ENCODE peak calls at places on chromosomes 11 and 22, in seven cellular contexts. Q is heart right ventricle, G is body of pancreas, F is BJ, C is bronchial epithelial cell, P is mucosa of descending colon, I is cardiac muscle cell. D is an unnamed sample.

GRCh38 chr22:36764641-36765040 is 11.3 kb downstream of the IFT27 start:
- DNase-seq in P (no peak), Q (no peak), C (no peak), G (no peak), F (no peak), I (no peak), D (no peak)

GRCh38 chr11:98601181-98601773 is 419.5 kb upstream of the CNTN5 start:
- DNase-seq in F (no peak), I (no peak), C (no peak), Q (peak), G (no peak), P (no peak), D (no peak)

GRCh38 chr11:36365937-36366336 is 69.8 kb downstream of the PRR5L start:
- DNase-seq in C (no peak), F (no peak), P (no peak), Q (no peak), I (no peak), G (no peak), D (no peak)

GRCh38 chr11:131195801-131196517 is 174.5 kb upstream of the NTM start:
- DNase-seq in P (peak), F (no peak), G (peak), C (peak), I (no peak), Q (peak), D (no peak)

GRCh38 chr22:19507534-19507861 is 16.7 kb downstream of the CLDN5 start:
- DNase-seq in P (no peak), G (no peak), I (no peak), Q (no peak), F (no peak), C (no peak), D (no peak)

GRCh38 chr11:83852775-83853442 is 566.7 kb upstream of the CCDC90B start:
- DNase-seq in C (no peak), Q (no peak), F (no peak), I (no peak), P (no peak), G (no peak), D (no peak)

GRCh38 chr22:17172172-17172833 is 13.2 kb upstream of the HDHD5 start:
- DNase-seq in I (peak), G (peak), Q (peak), C (no peak), P (peak), F (no peak), D (no peak)

GRCh38 chr11:76810151-76810853 is 27.1 kb downstream of the TSKU start:
- DNase-seq in P (no peak), I (no peak), G (peak), Q (no peak), C (peak), F (no peak), D (no peak)

GRCh38 chr11:113378013-113378412 is 9.6 kb upstream of the ANKK1 start:
- DNase-seq in Q (no peak), F (no peak), G (no peak), P (no peak), I (no peak), C (peak), D (no peak)

GRCh38 chr11:24859801-24860300 is 363.0 kb downstream of the LUZP2 start:
- DNase-seq in P (no peak), F (no peak), C (no peak), Q (no peak), G (no peak), I (no peak), D (no peak)

GRCh38 chr22:40414306-40414705 is 43.9 kb downstream of the SGSM3 start:
- DNase-seq in C (peak), F (no peak), I (no peak), G (no peak), P (no peak), Q (no peak), D (no peak)

GRCh38 chr11:2892215-2893020 is 6.8 kb upstream of the CDKN1C start:
- DNase-seq in F (no peak), C (no peak), Q (peak), G (peak), I (peak), P (peak), D (no peak)

GRCh38 chr11:44189986-44190882 is 94.8 kb downstream of the EXT2 start:
- DNase-seq in F (no peak), C (no peak), Q (no peak), I (no peak), G (no peak), P (no peak), D (no peak)

GRCh38 chr11:120420572-120420971 is 84.4 kb downstream of the ARHGEF12 start:
- DNase-seq in Q (no peak), I (no peak), F (no peak), P (no peak), G (no peak), C (no peak), D (no peak)

GRCh38 chr22:48187272-48187855 is 1424.9 kb downstream of the TBC1D22A start:
- DNase-seq in F (no peak), Q (no peak), G (peak), P (no peak), C (no peak), I (peak), D (no peak)

GRCh38 chr11:770642-771616 is 6.4 kb downstream of the GATD1 start:
- DNase-seq in G (no peak), Q (no peak), C (no peak), P (no peak), F (no peak), I (no peak), D (no peak)

GRCh38 chr11:133408936-133409335 is 123.4 kb downstream of the OPCML start:
- DNase-seq in P (no peak), C (no peak), F (no peak), Q (no peak), I (no peak), G (no peak), D (no peak)

GRCh38 chr11:10309163-10310093 is 4.6 kb downstream of the ADM start:
- DNase-seq in C (peak), G (peak), Q (peak), I (no peak), F (peak), P (peak), D (no peak)

GRCh38 chr11:31340903-31341572 is 28.5 kb downstream of the DCDC1 start:
- DNase-seq in P (no peak), G (peak), I (peak), Q (no peak), C (peak), F (no peak), D (no peak)

GRCh38 chr11:2213384-2213842 is 41.8 kb upstream of the TH start:
- DNase-seq in P (no peak), F (no peak), Q (no peak), C (no peak), I (no peak), G (no peak), D (no peak)

GRCh38 chr11:35554491-35555237 is 29.2 kb upstream of the PAMR1 start:
- DNase-seq in G (no peak), I (no peak), F (no peak), P (no peak), Q (no peak), C (no peak), D (no peak)

GRCh38 chr22:23183107-23183698 is 2.9 kb downstream of the BCR start:
- DNase-seq in F (no peak), P (peak), I (peak), C (peak), G (peak), Q (no peak), D (no peak)

GRCh38 chr11:43376594-43376993 is 17.9 kb downstream of the TTC17 start:
- DNase-seq in G (no peak), Q (no peak), I (no peak), C (peak), P (no peak), F (no peak), D (peak)

GRCh38 chr11:38130514-38130913 is 1532.5 kb upstream of the RAG2 start:
- DNase-seq in C (no peak), F (no peak), I (no peak), Q (no peak), P (no peak), G (no peak), D (no peak)

GRCh38 chr11:613369-613968 is 2.3 kb downstream of the IRF7 start:
- DNase-seq in C (peak), P (peak), F (no peak), I (peak), G (peak), Q (peak), D (no peak)

GRCh38 chr11:131824766-131825165 is 454.4 kb downstream of the NTM start:
- DNase-seq in P (no peak), G (no peak), C (peak), F (no peak), I (no peak), Q (no peak), D (no peak)

GRCh38 chr22:27278986-27279385 is 522.6 kb downstream of the MN1 start:
- DNase-seq in I (no peak), Q (no peak), F (no peak), G (no peak), C (no peak), P (no peak), D (no peak)

GRCh38 chr11:64333556-64333955 is 6.4 kb upstream of the CCDC88B start:
- DNase-seq in F (no peak), P (no peak), C (no peak), Q (no peak), I (no peak), G (no peak), D (no peak)

GRCh38 chr11:106278391-106278790 is 200.9 kb downstream of the AASDHPPT start:
- DNase-seq in P (no peak), C (no peak), F (no peak), I (no peak), G (no peak), Q (no peak), D (no peak)

GRCh38 chr11:12235549-12235944 is 125.2 kb downstream of the MICAL2 start:
- DNase-seq in P (no peak), C (no peak), I (peak), G (no peak), F (no peak), Q (no peak), D (no peak)
- TF ChIP-seq CTCF in P (no peak), C (no peak), I (peak), G (no peak), F (no peak), Q (peak), D (peak)

DNA sequence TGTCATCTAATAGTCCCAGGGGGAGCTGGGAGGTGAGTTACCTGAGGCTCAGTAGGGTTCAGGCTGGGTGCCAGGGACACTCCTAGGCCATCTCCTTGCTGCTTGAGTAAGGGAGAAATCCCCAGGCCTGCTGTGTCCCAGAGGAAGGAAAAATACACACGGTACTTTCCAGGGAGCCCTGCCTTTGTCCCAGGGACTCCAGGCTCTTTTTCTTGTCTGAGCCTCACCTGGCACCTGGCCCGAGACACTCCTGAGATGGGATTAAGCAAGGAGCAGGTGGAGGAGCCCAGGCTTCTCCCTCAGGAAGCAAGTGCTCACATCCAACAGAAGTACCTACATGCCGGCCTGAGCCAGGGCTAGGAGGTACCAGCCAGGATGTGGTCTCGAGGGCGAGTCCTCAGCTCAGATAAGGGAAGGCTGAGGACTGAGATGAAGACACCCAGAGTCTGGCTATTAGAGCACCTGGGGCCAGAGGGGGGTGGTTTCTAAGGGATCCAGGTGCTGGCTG is 899 bp upstream of the KLHDC7B start:
- DNase-seq in C (peak), F (no peak), G (peak), P (peak), I (no peak), Q (no peak), D (no peak)
- H3K4me3 ChIP-seq in C (peak), F (no peak), G (no peak), P (no peak), I (no peak), Q (peak), D (no peak)

GRCh38 chr11:118015385-118015841 is 29.2 kb downstream of the IL10RA start:
- DNase-seq in C (no peak), G (no peak), F (no peak), P (no peak), I (no peak), Q (no peak), D (no peak)

GRCh38 chr11:118012083-118012669 is 26.0 kb downstream of the IL10RA start:
- DNase-seq in G (no peak), F (no peak), C (peak), I (no peak), P (no peak), Q (no peak), D (no peak)

GRCh38 chr11:118016094-118016493 is 29.9 kb downstream of the IL10RA start:
- DNase-seq in Q (no peak), I (no peak), G (no peak), F (no peak), P (no peak), C (no peak), D (no peak)

GRCh38 chr11:118010738-118011461 is 24.7 kb downstream of the IL10RA start:
- DNase-seq in Q (no peak), I (no peak), F (no peak), C (no peak), P (peak), G (no peak), D (no peak)

DNA sequence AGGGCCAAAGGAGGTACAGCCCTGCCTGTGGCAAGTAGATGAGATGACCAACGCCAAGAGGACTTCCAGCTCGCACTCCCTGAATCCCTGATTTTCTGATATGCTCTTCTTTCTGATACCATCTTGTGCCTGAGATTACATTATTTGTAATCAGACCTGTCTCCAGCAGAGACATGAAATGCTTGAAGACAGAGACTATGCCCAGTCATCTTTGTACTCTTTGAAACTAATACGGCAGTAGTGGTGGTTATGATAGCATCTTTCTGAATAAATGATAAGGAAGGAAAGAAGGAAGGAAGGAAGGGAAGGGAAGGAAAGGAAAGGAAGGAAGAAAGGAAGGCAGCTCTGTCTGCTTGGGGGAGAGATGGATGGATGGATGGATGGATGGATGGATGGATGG is 27.8 kb downstream of the IL10RA start:
- DNase-seq in P (no peak), F (no peak), G (no peak), C (no peak), I (no peak), Q (no peak), D (no peak)
- TF ChIP-seq CTCF in P (no peak), F (no peak), G (no peak), C (no peak), I (no peak), Q (no peak), D (no peak)

DNA sequence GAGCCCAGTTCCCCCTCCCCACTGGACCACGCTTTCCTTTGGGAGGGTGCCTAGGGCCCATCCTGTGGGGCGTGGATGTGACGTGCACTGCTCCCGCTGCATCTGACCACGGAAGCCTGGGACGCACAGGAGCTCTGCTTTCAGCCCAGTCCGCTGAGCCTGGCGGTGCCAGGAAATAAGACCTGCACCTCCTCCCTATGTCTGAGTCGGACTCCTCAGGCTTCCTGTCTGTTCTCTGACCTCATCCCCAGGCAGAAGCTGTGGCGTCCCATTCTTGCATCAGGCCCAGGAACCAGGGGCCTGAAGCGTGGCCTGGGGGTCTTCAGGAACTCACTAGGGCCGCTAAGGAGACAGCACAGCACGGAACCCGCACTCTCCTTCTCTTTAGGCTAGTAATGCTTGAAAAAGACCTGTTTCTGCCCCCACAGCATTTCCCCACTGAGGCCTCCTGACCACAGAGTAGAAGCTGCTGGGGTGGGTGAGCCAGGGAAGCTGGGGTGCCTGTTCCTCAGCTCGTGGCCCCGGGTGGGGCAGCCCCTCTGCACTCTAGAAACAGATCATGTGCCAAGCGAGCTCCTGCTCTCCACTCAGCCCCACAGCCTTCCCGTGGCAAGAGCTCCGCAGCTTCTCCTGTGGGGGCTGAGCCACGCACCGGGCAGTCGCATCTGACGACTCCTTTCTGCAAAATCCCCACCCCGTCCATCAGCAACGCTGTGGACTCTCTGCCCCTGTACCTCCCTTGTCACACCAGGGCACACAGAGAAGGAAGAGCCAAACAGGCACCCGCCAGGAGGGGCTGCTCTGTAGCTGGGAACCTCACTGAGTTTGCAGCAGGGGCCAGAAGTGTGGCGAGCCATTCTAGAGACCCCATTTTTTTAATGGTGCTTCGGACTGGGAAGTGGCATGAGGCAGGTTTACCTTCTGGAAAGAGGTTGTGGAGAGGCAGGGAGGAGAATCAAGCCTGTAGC is 22.6 kb downstream of the MOV10L1 start:
- DNase-seq in G (no peak), C (peak), I (no peak), Q (no peak), F (no peak), P (no peak), D (peak)
- H3K4me3 ChIP-seq in G (no peak), C (no peak), I (no peak), Q (no peak), F (no peak), P (no peak), D (no peak)

GRCh38 chr11:78961186-78961782 is 386.6 kb upstream of the NARS2 start:
- DNase-seq in P (peak), F (no peak), C (peak), Q (no peak), G (peak), I (no peak), D (no peak)
- TF ChIP-seq CTCF in P (peak), F (peak), C (peak), Q (peak), G (peak), I (peak), D (peak)